ENCODE peak calls at places on chromosomes 12 and 14, in nine cellular contexts. K is dorsolateral prefrontal cortex, Z is tibial artery, D is cardiac muscle cell, R is brain microvascular endothelial cell, N is uterus, P is AG04450, G is body of pancreas, I is H1. X is an unnamed sample. For H3K27me3, the result is how much of the 10 kb centered on the place peaks cover.

GRCh38 chr12:107344035-107344808 is 250.9 kb upstream of the CRY1 start:
- DNase-seq in K (no peak), Z (no peak), D (no peak), R (peak), N (no peak), P (no peak), G (no peak), I (no peak), X (peak)

GRCh38 chr12:28114488-28114887 is 75.8 kb upstream of the CCDC91 start:
- DNase-seq in K (no peak), Z (no peak), D (no peak), R (no peak), N (no peak), P (no peak), G (no peak), I (no peak), X (peak)

GRCh38 chr14:52025310-52025709 is 36.0 kb downstream of the RTRAF start:
- DNase-seq in K (no peak), Z (no peak), D (peak), R (peak), N (no peak), P (peak), G (no peak), I (no peak), X (peak)

GRCh38 chr14:74792249-74793039 is 29.3 kb downstream of the YLPM1 start:
- DNase-seq in K (no peak), Z (no peak), D (peak), R (no peak), N (no peak), P (no peak), G (no peak), I (no peak), X (no peak)

GRCh38 chr12:39426636-39427245 is 16.2 kb downstream of the KIF21A start:
- DNase-seq in K (no peak), Z (no peak), D (no peak), R (no peak), N (no peak), P (no peak), G (no peak), I (no peak), X (no peak)

GRCh38 chr14:71202881-71203280 is 295.6 kb downstream of the PCNX1 start:
- DNase-seq in K (no peak), Z (no peak), D (peak), R (no peak), N (no peak), P (no peak), G (no peak), I (no peak), X (no peak)

GRCh38 chr12:21169878-21170472 is 39.0 kb downstream of the SLCO1B1 start:
- DNase-seq in K (no peak), Z (no peak), D (peak), R (peak), N (no peak), P (no peak), G (peak), I (peak), X (no peak)

GRCh38 chr14:69711065-69711464 is 55.9 kb upstream of the SRSF5 start:
- DNase-seq in K (peak), Z (no peak), D (peak), R (no peak), N (peak), P (no peak), G (peak), I (no peak), X (no peak)

GRCh38 chr12:22656376-22656775 is 31.4 kb downstream of the ETNK1 start:
- DNase-seq in K (no peak), Z (no peak), D (no peak), R (no peak), N (no peak), P (no peak), G (no peak), I (no peak), X (no peak)

GRCh38 chr12:11307143-11307542 is 3.1 kb downstream of the PRB4 start:
- DNase-seq in K (no peak), Z (no peak), D (no peak), R (peak), N (no peak), P (no peak), G (no peak), I (no peak), X (no peak)

DNA sequence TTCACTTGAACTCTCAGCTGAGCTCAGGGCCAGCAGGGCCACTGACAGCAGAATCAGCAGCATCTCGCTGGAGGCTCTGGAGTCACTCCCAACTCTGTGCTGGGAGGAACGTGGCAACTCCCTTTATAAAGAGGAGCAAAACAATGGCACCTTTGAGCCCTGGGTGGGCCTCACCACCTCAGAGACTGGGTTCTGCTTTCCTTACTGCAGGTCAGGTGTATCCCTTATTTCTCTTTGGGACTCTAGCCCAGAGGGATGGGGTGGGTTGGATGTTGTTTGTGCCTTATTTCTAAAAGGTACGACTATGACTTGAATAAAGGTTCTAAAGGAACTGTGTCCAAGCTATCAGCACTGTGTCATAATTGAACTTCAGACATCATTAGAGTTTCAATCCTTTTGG is at the start of gene PRB4:
- DNase-seq in K (no peak), Z (no peak), D (no peak), R (no peak), N (no peak), P (no peak), G (no peak), I (no peak), X (no peak)
- TF ChIP-seq CTCF in K (no peak), Z (no peak), D (no peak), R (no peak), N (no peak), P (no peak), G (no peak), I (no peak), X (no peak)

DNA sequence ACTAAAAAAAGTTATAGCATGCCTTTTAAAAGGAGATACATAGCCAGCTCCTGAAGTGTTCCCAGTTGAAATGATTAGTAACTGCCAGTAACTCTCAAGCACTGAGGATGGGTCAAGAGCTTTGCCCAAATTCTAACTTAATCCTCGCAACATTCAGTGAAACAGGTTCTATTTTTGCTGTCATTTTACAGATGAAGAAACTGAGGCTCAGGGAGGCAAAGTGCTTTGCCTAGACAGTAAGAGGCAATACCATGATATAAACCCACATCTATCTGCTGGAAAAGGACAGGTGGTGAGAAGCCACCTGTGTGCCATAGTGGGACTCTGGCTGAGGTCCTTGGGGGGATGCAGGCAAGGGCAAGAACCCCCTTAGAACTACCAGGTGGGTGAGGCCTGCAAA is 8.8 kb downstream of the TESC start:
- DNase-seq in K (no peak), Z (no peak), D (no peak), R (no peak), N (no peak), P (no peak), G (no peak), I (no peak), X (no peak)
- H3K27me3 ChIP-seq in K (under half), Z (under half), D (under half), R (under half), N (under half), P (under half), G (under half), I (under half), X (under half)

DNA sequence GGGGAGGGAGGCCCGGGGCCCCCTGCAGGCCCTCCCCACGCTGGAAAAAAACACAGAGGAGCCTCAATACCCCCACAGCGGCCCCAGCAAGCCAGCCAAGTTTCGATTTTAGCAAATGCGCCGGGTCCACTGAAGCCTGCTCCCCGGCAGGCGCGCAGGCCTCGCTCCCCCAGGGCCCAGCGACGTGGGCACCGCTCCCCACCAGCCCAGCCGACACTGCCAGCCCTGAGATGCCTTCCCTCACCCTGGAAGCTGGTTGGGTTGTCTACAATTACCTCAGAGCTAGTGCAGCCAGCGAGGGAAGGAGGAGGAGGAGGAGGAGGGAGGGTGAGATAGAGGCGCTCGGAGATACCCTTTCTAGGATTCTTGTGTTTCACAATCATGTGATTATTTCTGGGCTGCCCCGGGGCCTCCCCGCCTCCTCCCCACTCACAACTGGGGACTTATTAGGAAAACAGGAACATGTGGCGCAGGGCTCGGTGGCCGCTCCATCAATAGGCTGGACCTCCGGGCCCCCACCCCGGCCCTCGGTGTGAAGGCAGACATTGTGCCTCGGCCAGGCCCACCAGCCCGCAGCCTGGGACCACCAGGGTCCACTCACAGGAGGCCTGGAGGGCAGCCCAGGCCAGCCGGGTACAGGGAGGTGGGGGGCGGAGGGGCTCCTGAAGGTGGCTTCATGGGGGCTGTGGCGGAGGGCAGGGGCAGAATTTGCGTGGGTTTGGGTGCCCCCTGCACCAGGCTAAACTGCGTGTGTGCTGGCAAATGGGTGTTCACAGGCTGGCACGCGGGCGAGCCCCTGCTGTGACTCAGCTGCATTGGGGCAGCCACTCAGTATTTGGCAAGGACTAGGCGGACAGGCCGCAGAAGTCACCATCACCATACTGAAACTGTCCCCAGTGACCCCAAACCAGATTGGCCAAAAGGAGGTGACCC is 109.9 kb downstream of the NCOR2 start:
- DNase-seq in K (peak), Z (peak), D (peak), R (no peak), N (peak), P (no peak), G (peak), I (no peak), X (no peak)
- H3K4me3 ChIP-seq in K (peak), Z (peak), D (no peak), R (no peak), N (peak), P (no peak), G (no peak), I (no peak), X (no peak)

DNA sequence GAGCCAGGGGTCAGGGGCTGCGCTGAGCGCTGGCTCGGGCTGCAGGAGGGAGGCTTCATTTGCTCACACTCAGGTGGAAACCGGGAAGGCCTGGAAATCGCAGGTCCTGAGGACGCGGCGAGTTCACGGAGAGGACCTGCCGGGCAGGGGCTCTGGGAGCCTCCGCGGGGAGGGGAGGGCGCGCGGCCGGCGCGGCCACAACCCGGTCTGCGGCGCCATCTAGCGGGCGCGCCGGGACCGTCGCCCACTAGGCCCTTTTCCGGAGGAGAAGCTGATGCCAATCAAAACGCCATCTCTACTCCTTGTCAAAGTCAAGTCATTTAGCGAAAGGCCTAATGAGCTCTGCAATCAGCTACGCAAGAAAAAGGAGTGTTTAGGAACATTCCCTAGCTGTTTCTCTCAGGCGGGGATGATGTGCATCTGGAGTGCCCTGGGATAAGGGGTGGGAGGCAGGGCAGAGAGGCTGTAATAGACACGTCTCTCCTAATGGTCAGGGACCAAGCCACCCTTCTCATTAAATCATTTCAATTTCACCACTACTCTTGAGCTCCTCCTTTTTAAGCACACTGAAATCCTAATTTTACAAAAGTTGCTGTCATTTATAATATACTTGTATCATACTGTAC is 885.8 kb upstream of the TMEM132C start:
- DNase-seq in K (peak), Z (no peak), D (peak), R (no peak), N (no peak), P (no peak), G (peak), I (peak), X (no peak)
- TF ChIP-seq CTCF in K (peak), Z (peak), D (peak), R (peak), N (peak), P (peak), G (peak), I (peak), X (peak)

GRCh38 chr12:114444422-114445279 is 38.7 kb upstream of the TBX5 start:
- DNase-seq in K (no peak), Z (no peak), D (no peak), R (no peak), N (no peak), P (no peak), G (no peak), I (peak), X (no peak)
- H3K27me3 ChIP-seq in K (half or more), Z (under half), D (half or more), R (half or more), N (half or more), P (half or more), G (under half), I (half or more), X (half or more)

GRCh38 chr14:88128811-88129210 is 123.9 kb downstream of the GPR65 start:
- DNase-seq in K (no peak), Z (no peak), D (peak), R (no peak), N (no peak), P (no peak), G (peak), I (no peak), X (no peak)

GRCh38 chr14:88129306-88130056 is 124.5 kb downstream of the GPR65 start:
- DNase-seq in K (no peak), Z (no peak), D (peak), R (peak), N (no peak), P (no peak), G (peak), I (no peak), X (no peak)

DNA sequence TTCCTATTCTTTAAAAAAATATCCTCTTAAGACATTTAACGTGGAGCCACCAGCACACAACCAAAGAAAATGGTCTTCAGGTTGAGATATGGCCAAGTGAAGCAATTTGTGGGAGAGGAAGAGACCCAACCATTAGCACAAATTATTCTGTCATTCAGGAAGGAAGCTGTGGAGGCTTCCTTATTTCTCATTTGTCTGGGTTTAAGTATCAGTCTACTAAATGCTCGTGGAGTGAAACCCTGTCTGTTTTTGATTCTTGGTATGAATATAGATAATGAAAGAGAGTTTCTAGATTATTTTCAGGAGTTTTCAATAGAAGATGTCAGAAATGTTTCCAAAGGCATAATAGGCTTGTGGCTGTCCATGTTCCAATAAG is 125.1 kb downstream of the GPR65 start:
- DNase-seq in K (no peak), Z (no peak), D (no peak), R (no peak), N (no peak), P (no peak), G (no peak), I (no peak), X (no peak)
- H3K4me3 ChIP-seq in K (no peak), Z (no peak), D (no peak), R (no peak), N (no peak), P (no peak), G (no peak), I (no peak), X (no peak)

GRCh38 chr12:51048601-51049369 is 658 bp downstream of the LETMD1 start:
- DNase-seq in K (no peak), Z (no peak), D (no peak), R (no peak), N (no peak), P (no peak), G (no peak), I (no peak), X (no peak)

GRCh38 chr12:51055060-51055459 is 6.9 kb downstream of the LETMD1 start:
- DNase-seq in K (no peak), Z (no peak), D (no peak), R (no peak), N (no peak), P (no peak), G (no peak), I (no peak), X (no peak)

GRCh38 chr12:51049525-51049924 is 1.4 kb downstream of the LETMD1 start:
- DNase-seq in K (no peak), Z (no peak), D (no peak), R (no peak), N (no peak), P (no peak), G (no peak), I (no peak), X (no peak)

GRCh38 chr12:51047655-51048540 is at the start of gene LETMD1:
- DNase-seq in K (peak), Z (peak), D (peak), R (peak), N (peak), P (peak), G (peak), I (peak), X (peak)

DNA sequence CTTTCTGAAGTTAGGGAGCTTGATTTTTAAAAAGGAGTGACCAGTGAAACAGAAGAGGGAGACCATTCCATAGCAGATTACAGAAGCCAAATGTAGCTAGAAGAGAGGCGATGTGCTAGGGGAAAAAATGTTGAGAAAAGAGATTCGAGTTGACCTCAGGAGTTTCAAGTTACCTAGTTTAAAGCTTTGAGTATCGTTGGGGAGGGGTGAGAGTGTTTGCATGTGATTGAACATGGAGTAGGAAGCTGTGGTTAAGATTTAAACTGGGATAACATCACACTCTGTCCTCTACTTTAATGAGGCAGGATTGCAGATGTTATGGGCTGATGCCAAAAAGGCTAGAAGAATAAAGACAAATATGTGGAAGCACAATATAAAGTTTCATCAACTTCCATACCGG is 3.7 kb downstream of the LETMD1 start:
- DNase-seq in K (no peak), Z (no peak), D (no peak), R (no peak), N (no peak), P (no peak), G (no peak), I (no peak), X (no peak)
- TF ChIP-seq CTCF in K (no peak), Z (no peak), D (no peak), R (no peak), N (no peak), P (no peak), G (no peak), I (no peak), X (no peak)

GRCh38 chr12:2537868-2538541 is 256.8 kb upstream of the FKBP4 start:
- DNase-seq in K (no peak), Z (no peak), D (no peak), R (no peak), N (no peak), P (no peak), G (no peak), I (no peak), X (no peak)

GRCh38 chr12:2535583-2536187 is 259.1 kb upstream of the FKBP4 start:
- DNase-seq in K (no peak), Z (no peak), D (no peak), R (no peak), N (no peak), P (no peak), G (no peak), I (no peak), X (no peak)

GRCh38 chr12:2540535-2540941 is 254.2 kb upstream of the FKBP4 start:
- DNase-seq in K (no peak), Z (no peak), D (no peak), R (no peak), N (peak), P (no peak), G (no peak), I (no peak), X (no peak)

GRCh38 chr12:2539938-2540337 is 254.8 kb upstream of the FKBP4 start:
- DNase-seq in K (no peak), Z (no peak), D (no peak), R (no peak), N (no peak), P (no peak), G (no peak), I (no peak), X (no peak)

DNA sequence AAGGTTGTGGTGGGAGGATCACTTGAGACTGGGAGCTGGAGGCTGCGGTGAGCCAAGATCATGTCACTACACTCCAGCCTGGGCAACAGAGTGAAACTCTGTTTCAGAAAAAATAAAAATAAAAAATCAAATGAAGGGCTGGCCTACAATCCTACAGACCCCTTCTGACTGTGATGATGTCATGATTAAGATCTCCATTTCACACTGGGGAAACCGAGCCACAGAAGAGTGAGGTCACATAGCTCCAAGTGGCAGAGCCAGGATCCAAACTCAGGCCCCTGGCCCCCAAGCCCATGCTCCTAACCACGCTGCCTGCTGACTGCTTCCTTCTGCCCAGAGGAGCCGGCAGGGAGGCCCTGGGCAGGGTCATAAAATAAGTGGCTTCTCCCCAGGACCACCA is 258.0 kb upstream of the FKBP4 start:
- DNase-seq in K (no peak), Z (no peak), D (no peak), R (no peak), N (no peak), P (no peak), G (no peak), I (no peak), X (no peak)
- H3K27me3 ChIP-seq in K (under half), Z (under half), D (under half), R (under half), N (under half), P (under half), G (under half), I (under half), X (under half)

X was measured in kidney epithelial cell.